ENCODE peak calls at places on chromosomes 11 and 22, in ten cellular contexts. K is HFFc6, E is colonic mucosa, B is IMR-90, U is GM12865, S is GM10248, A is K562, Y is cardiac fibroblast, Q is RWPE1, M is fibroblast of mammary gland. I is an unnamed sample.

GRCh38 chr11:65391007-65391406 is 4.6 kb downstream of the FRMD8 start:
- DNase-seq in U (no peak), K (peak; percentile 30), A (no peak), E (no peak), M (peak; percentile 33), Q (no peak), B (peak; percentile 37), S (no peak), Y (peak; percentile 42), I (no peak)

GRCh38 chr11:70443043-70444030 is 45.0 kb downstream of the CTTN start:
- DNase-seq in A (no peak), Q (no peak), S (no peak), Y (no peak), K (no peak), E (no peak), M (no peak), U (no peak), B (no peak), I (no peak)

GRCh38 chr11:35151241-35151640 is 12.3 kb downstream of the CD44 start:
- DNase-seq in B (no peak), U (no peak), Y (peak; percentile 53), Q (no peak), E (no peak), M (peak; percentile 49), A (no peak), S (no peak), K (peak; percentile 58), I (no peak)

GRCh38 chr22:48331266-48331665 is 1496.4 kb downstream of the BRD1 start:
- DNase-seq in M (no peak), Q (no peak), E (no peak), A (no peak), Y (no peak), K (no peak), S (no peak), U (no peak), B (no peak), I (peak; percentile 39)

GRCh38 chr11:18485905-18486528 is 30.4 kb downstream of the LDHAL6A start:
- DNase-seq in S (peak; percentile 36), A (no peak), B (no peak), Y (no peak), E (no peak), M (no peak), K (no peak), Q (no peak), U (peak; percentile 54), I (no peak)

GRCh38 chr22:29661355-29661754 is 57.9 kb downstream of the NF2 start:
- DNase-seq in B (peak; percentile 58), K (no peak), Q (peak; percentile 20), M (peak; percentile 77), Y (no peak), S (no peak), E (no peak), A (no peak), U (no peak), I (no peak)

GRCh38 chr11:72224587-72225410 is at the start of gene INPPL1:
- DNase-seq in E (peak; percentile 65), A (peak; percentile 62), Y (peak; percentile 47), S (peak; percentile 43), B (no peak), U (peak; percentile 60), Q (no peak), M (peak; percentile 18), K (no peak), I (peak; percentile 73)

GRCh38 chr11:133746663-133747306 is 98.5 kb downstream of the SPATA19 start:
- DNase-seq in E (no peak), S (no peak), Y (no peak), B (no peak), Q (no peak), K (no peak), U (no peak), M (no peak), A (peak; percentile 1), I (no peak)

GRCh38 chr11:14308897-14309387 is 50.0 kb downstream of the RRAS2 start:
- DNase-seq in A (no peak), K (no peak), Y (no peak), B (no peak), U (peak; percentile 72), M (no peak), E (no peak), Q (no peak), S (no peak), I (no peak)

GRCh38 chr11:120744016-120744994 is 232.8 kb downstream of the GRIK4 start:
- DNase-seq in E (no peak), S (peak; percentile 1), Q (no peak), M (no peak), K (no peak), Y (no peak), B (no peak), A (no peak), U (no peak), I (no peak)

GRCh38 chr11:113296447-113297205 is 17.8 kb upstream of the TTC12 start:
- DNase-seq in U (no peak), E (no peak), M (no peak), B (no peak), Y (no peak), S (no peak), Q (no peak), A (no peak), K (no peak), I (no peak)

GRCh38 chr22:36244522-36245391 is 5.4 kb upstream of the APOL2 start:
- DNase-seq in A (no peak), M (peak; percentile 65), B (peak; percentile 52), Y (peak; percentile 86), Q (no peak), E (no peak), S (no peak), K (no peak), U (no peak), I (no peak)

GRCh38 chr22:45418770-45419138 is 5.3 kb downstream of the RIBC2 start:
- DNase-seq in K (no peak), B (no peak), E (no peak), U (no peak), Q (no peak), M (no peak), S (no peak), A (no peak), Y (no peak), I (no peak)

DNA sequence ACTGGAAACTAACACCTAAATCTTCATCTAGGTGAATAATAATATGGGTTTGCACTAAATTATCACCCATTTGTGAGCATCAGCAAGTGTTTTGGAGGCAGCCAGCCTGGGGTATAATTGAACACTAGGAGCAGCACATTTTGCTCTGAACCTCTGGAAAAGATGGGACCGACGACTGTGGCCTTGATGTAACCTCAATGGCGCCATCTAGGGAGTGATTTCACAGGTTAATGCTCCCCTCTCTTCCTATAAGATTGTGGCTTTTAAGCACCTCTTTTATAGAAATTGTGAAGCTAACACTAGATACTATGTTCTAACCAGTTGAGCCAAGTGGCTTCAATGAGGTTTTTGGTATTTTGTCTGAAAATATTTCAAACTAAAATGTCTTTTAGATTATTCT is 203.7 kb downstream of the NELL1 start:
- DNase-seq in M (no peak), U (peak; percentile 49), A (peak; percentile 32), B (no peak), Q (no peak), E (no peak), Y (no peak), K (no peak), S (peak; percentile 24), I (no peak)
- TF ChIP-seq CTCF in M (no peak), U (peak; percentile 39), A (peak; percentile 21), B (no peak), Q (no peak), E (no peak), Y (no peak), K (no peak), S (no peak), I (peak; percentile 24)

DNA sequence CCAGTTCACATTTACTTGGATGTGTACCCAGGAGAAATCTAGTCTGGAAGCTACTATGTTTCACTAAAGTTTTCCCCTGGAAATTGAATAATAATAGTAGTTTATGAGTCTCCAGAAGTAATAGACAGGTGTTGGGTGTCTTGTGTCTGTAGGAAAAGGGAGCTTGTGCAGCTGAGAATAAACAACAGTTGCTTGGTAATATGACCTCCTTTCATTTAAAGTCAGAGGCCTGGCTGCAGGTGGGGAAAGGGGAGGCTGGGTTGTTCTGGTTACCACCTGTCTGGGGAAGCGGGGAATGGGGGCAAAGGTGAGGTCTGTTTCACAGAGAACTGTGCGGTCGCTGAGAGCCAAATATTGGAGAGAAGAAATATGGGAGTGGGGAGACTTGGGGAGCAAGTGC is 3.3 kb upstream of the GRAMD1B start:
- DNase-seq in U (no peak), K (no peak), A (no peak), Y (no peak), S (no peak), B (no peak), E (no peak), Q (no peak), M (no peak), I (no peak)
- TF ChIP-seq CTCF in U (no peak), K (no peak), A (no peak), Y (no peak), S (no peak), B (no peak), E (no peak), Q (no peak), M (no peak), I (no peak)

GRCh38 chr11:125344846-125345705 is 151.0 kb downstream of the FEZ1 start:
- DNase-seq in B (no peak), M (no peak), A (no peak), Q (no peak), S (no peak), U (no peak), Y (no peak), K (no peak), E (no peak), I (peak; percentile 13)

GRCh38 chr11:125343086-125343731 is 152.9 kb downstream of the FEZ1 start:
- DNase-seq in Y (no peak), A (no peak), B (no peak), U (no peak), S (no peak), E (no peak), Q (no peak), K (no peak), M (no peak), I (peak; percentile 13)

GRCh38 chr11:125342281-125342980 is 153.6 kb downstream of the FEZ1 start:
- DNase-seq in Q (no peak), M (no peak), U (no peak), B (no peak), S (no peak), K (no peak), Y (no peak), A (no peak), E (no peak), I (peak; percentile 23)

GRCh38 chr11:125341676-125342075 is 154.4 kb downstream of the FEZ1 start:
- DNase-seq in A (no peak), Y (no peak), E (no peak), M (no peak), U (no peak), S (no peak), Q (no peak), K (no peak), B (no peak), I (peak; percentile 25)

GRCh38 chr11:125343732-125344131 is 152.3 kb downstream of the FEZ1 start:
- DNase-seq in B (peak; percentile 49), M (no peak), Q (no peak), U (no peak), A (no peak), S (no peak), E (no peak), Y (peak; percentile 49), K (no peak), I (peak; percentile 30)
- TF ChIP-seq CTCF in B (no peak), M (no peak), Q (no peak), U (no peak), A (no peak), S (no peak), E (no peak), Y (no peak), K (no peak), I (no peak)

GRCh38 chr11:97471480-97471879 is 1081.7 kb downstream of the JRKL start:
- DNase-seq in Q (no peak), A (no peak), U (no peak), Y (no peak), E (no peak), K (no peak), S (no peak), M (no peak), B (no peak), I (no peak)
- TF ChIP-seq CTCF in Q (no peak), A (no peak), U (no peak), Y (no peak), E (no peak), K (no peak), S (no peak), M (no peak), B (no peak), I (no peak)